ENCODE peak calls at places on chromosomes 11 and 22, in six cellular contexts. One of them, this sample, is unnamed.

GRCh38 chr22:25051073-25051472 is 98.6 kb downstream of the KIAA1671 start:
- DNase-seq in HS-5: no peak
- DNase-seq in Panc1: no peak
- DNase-seq in activated effector memory CD4-positive, alpha-beta T cell treated with Interleukin-2 at 50 U/mL for 16 hours: no peak
- DNase-seq in left kidney: no peak
- DNase-seq in Ammon's horn: no peak
- DNase-seq in this sample: peak

GRCh38 chr22:36577019-36577418 is 48.1 kb upstream of the EIF3D start:
- DNase-seq in HS-5: peak
- DNase-seq in Panc1: peak
- DNase-seq in activated effector memory CD4-positive, alpha-beta T cell treated with Interleukin-2 at 50 U/mL for 16 hours: no peak
- DNase-seq in left kidney: no peak
- DNase-seq in Ammon's horn: no peak
- DNase-seq in this sample: peak

GRCh38 chr11:116732740-116733385 is 39.9 kb downstream of the BUD13 start:
- DNase-seq in HS-5: peak
- DNase-seq in Panc1: peak
- DNase-seq in activated effector memory CD4-positive, alpha-beta T cell treated with Interleukin-2 at 50 U/mL for 16 hours: peak
- DNase-seq in left kidney: peak
- DNase-seq in Ammon's horn: peak
- DNase-seq in this sample: peak

GRCh38 chr11:17574799-17575144 is 27.7 kb downstream of the OTOG start:
- DNase-seq in HS-5: no peak
- DNase-seq in Panc1: no peak
- DNase-seq in activated effector memory CD4-positive, alpha-beta T cell treated with Interleukin-2 at 50 U/mL for 16 hours: no peak
- DNase-seq in left kidney: no peak
- DNase-seq in Ammon's horn: no peak
- DNase-seq in this sample: no peak

GRCh38 chr11:24196733-24197132 is 300.1 kb upstream of the LUZP2 start:
- DNase-seq in HS-5: no peak
- DNase-seq in Panc1: no peak
- DNase-seq in activated effector memory CD4-positive, alpha-beta T cell treated with Interleukin-2 at 50 U/mL for 16 hours: no peak
- DNase-seq in left kidney: no peak
- DNase-seq in Ammon's horn: no peak
- DNase-seq in this sample: no peak

GRCh38 chr22:38844661-38845367 is 986 bp upstream of the NPTXR start:
- DNase-seq in HS-5: no peak
- DNase-seq in Panc1: no peak
- DNase-seq in activated effector memory CD4-positive, alpha-beta T cell treated with Interleukin-2 at 50 U/mL for 16 hours: no peak
- DNase-seq in left kidney: no peak
- DNase-seq in Ammon's horn: no peak
- DNase-seq in this sample: no peak

GRCh38 chr22:49966041-49966715 is 5.6 kb downstream of the PIM3 start:
- DNase-seq in HS-5: no peak
- DNase-seq in Panc1: no peak
- DNase-seq in activated effector memory CD4-positive, alpha-beta T cell treated with Interleukin-2 at 50 U/mL for 16 hours: no peak
- DNase-seq in left kidney: no peak
- DNase-seq in Ammon's horn: peak
- DNase-seq in this sample: no peak

GRCh38 chr11:117127164-117127563 is 16.9 kb upstream of the PAFAH1B2 start:
- DNase-seq in HS-5: no peak
- DNase-seq in Panc1: no peak
- DNase-seq in activated effector memory CD4-positive, alpha-beta T cell treated with Interleukin-2 at 50 U/mL for 16 hours: no peak
- DNase-seq in left kidney: no peak
- DNase-seq in Ammon's horn: peak
- DNase-seq in this sample: no peak

GRCh38 chr22:29143848-29144785 is 61.6 kb upstream of the EMID1 start:
- DNase-seq in HS-5: no peak
- DNase-seq in Panc1: no peak
- DNase-seq in activated effector memory CD4-positive, alpha-beta T cell treated with Interleukin-2 at 50 U/mL for 16 hours: no peak
- DNase-seq in left kidney: peak
- DNase-seq in Ammon's horn: no peak
- DNase-seq in this sample: no peak

GRCh38 chr22:31612891-31613285 is 49.1 kb downstream of the PISD start:
- DNase-seq in HS-5: no peak
- DNase-seq in Panc1: no peak
- DNase-seq in activated effector memory CD4-positive, alpha-beta T cell treated with Interleukin-2 at 50 U/mL for 16 hours: no peak
- DNase-seq in left kidney: no peak
- DNase-seq in Ammon's horn: no peak
- DNase-seq in this sample: no peak

GRCh38 chr11:103125462-103125861 is 16.2 kb downstream of the DYNC2H1 start:
- DNase-seq in HS-5: no peak
- DNase-seq in Panc1: no peak
- DNase-seq in activated effector memory CD4-positive, alpha-beta T cell treated with Interleukin-2 at 50 U/mL for 16 hours: no peak
- DNase-seq in left kidney: no peak
- DNase-seq in Ammon's horn: no peak
- DNase-seq in this sample: no peak

GRCh38 chr11:2382927-2383822 is 6.1 kb downstream of the CD81 start:
- DNase-seq in HS-5: no peak
- DNase-seq in Panc1: no peak
- DNase-seq in activated effector memory CD4-positive, alpha-beta T cell treated with Interleukin-2 at 50 U/mL for 16 hours: no peak
- DNase-seq in left kidney: peak
- DNase-seq in Ammon's horn: peak
- DNase-seq in this sample: no peak

GRCh38 chr11:33674035-33674814 is 26.4 kb downstream of the C11orf91 start:
- DNase-seq in HS-5: no peak
- DNase-seq in Panc1: no peak
- DNase-seq in activated effector memory CD4-positive, alpha-beta T cell treated with Interleukin-2 at 50 U/mL for 16 hours: no peak
- DNase-seq in left kidney: no peak
- DNase-seq in Ammon's horn: no peak
- DNase-seq in this sample: no peak

GRCh38 chr11:61294717-61295595 is at the start of gene VWCE:
- DNase-seq in HS-5: no peak
- DNase-seq in Panc1: no peak
- DNase-seq in activated effector memory CD4-positive, alpha-beta T cell treated with Interleukin-2 at 50 U/mL for 16 hours: peak
- DNase-seq in left kidney: peak
- DNase-seq in Ammon's horn: peak
- DNase-seq in this sample: no peak

GRCh38 chr11:68354181-68354872 is 41.9 kb downstream of the LRP5 start:
- DNase-seq in HS-5: peak
- DNase-seq in Panc1: peak
- DNase-seq in activated effector memory CD4-positive, alpha-beta T cell treated with Interleukin-2 at 50 U/mL for 16 hours: no peak
- DNase-seq in left kidney: no peak
- DNase-seq in Ammon's horn: no peak
- DNase-seq in this sample: peak

GRCh38 chr11:65960824-65961266 is 689 bp upstream of the SART1 start:
- DNase-seq in HS-5: no peak
- DNase-seq in Panc1: no peak
- DNase-seq in activated effector memory CD4-positive, alpha-beta T cell treated with Interleukin-2 at 50 U/mL for 16 hours: no peak
- DNase-seq in left kidney: no peak
- DNase-seq in Ammon's horn: no peak
- DNase-seq in this sample: no peak

GRCh38 chr22:47177334-47177815 is 414.9 kb downstream of the TBC1D22A start:
- DNase-seq in HS-5: no peak
- DNase-seq in Panc1: no peak
- DNase-seq in activated effector memory CD4-positive, alpha-beta T cell treated with Interleukin-2 at 50 U/mL for 16 hours: no peak
- DNase-seq in left kidney: no peak
- DNase-seq in Ammon's horn: no peak
- DNase-seq in this sample: no peak

GRCh38 chr11:131889146-131889577 is 518.7 kb downstream of the NTM start:
- DNase-seq in HS-5: peak
- DNase-seq in Panc1: no peak
- DNase-seq in activated effector memory CD4-positive, alpha-beta T cell treated with Interleukin-2 at 50 U/mL for 16 hours: no peak
- DNase-seq in left kidney: peak
- DNase-seq in Ammon's horn: no peak
- DNase-seq in this sample: no peak

GRCh38 chr11:71425851-71426250 is 22.3 kb downstream of the DHCR7 start:
- DNase-seq in HS-5: no peak
- DNase-seq in Panc1: no peak
- DNase-seq in activated effector memory CD4-positive, alpha-beta T cell treated with Interleukin-2 at 50 U/mL for 16 hours: no peak
- DNase-seq in left kidney: no peak
- DNase-seq in Ammon's horn: no peak
- DNase-seq in this sample: no peak

GRCh38 chr22:25419247-25420113 is 145.0 kb upstream of the GRK3 start:
- DNase-seq in HS-5: no peak
- DNase-seq in Panc1: no peak
- DNase-seq in activated effector memory CD4-positive, alpha-beta T cell treated with Interleukin-2 at 50 U/mL for 16 hours: no peak
- DNase-seq in left kidney: peak
- DNase-seq in Ammon's horn: no peak
- DNase-seq in this sample: no peak

GRCh38 chr11:72721689-72722049 is 30.5 kb downstream of the ARAP1 start:
- DNase-seq in HS-5: no peak
- DNase-seq in Panc1: no peak
- DNase-seq in activated effector memory CD4-positive, alpha-beta T cell treated with Interleukin-2 at 50 U/mL for 16 hours: peak
- DNase-seq in left kidney: peak
- DNase-seq in Ammon's horn: no peak
- DNase-seq in this sample: no peak

GRCh38 chr22:48940266-48940987 is 887.2 kb downstream of the BRD1 start:
- DNase-seq in HS-5: no peak
- DNase-seq in Panc1: no peak
- DNase-seq in activated effector memory CD4-positive, alpha-beta T cell treated with Interleukin-2 at 50 U/mL for 16 hours: no peak
- DNase-seq in left kidney: no peak
- DNase-seq in Ammon's horn: no peak
- DNase-seq in this sample: no peak

GRCh38 chr22:38468761-38469305 is 937 bp downstream of the KDELR3 start:
- DNase-seq in HS-5: no peak
- DNase-seq in Panc1: no peak
- DNase-seq in activated effector memory CD4-positive, alpha-beta T cell treated with Interleukin-2 at 50 U/mL for 16 hours: no peak
- DNase-seq in left kidney: no peak
- DNase-seq in Ammon's horn: no peak
- DNase-seq in this sample: no peak

GRCh38 chr11:102007567-102008437 is 39.4 kb upstream of the CFAP300 start:
- DNase-seq in HS-5: peak
- DNase-seq in Panc1: peak
- DNase-seq in activated effector memory CD4-positive, alpha-beta T cell treated with Interleukin-2 at 50 U/mL for 16 hours: no peak
- DNase-seq in left kidney: peak
- DNase-seq in Ammon's horn: peak
- DNase-seq in this sample: peak

GRCh38 chr22:45928726-45929359 is 48.1 kb downstream of the WNT7B start:
- DNase-seq in HS-5: no peak
- DNase-seq in Panc1: no peak
- DNase-seq in activated effector memory CD4-positive, alpha-beta T cell treated with Interleukin-2 at 50 U/mL for 16 hours: no peak
- DNase-seq in left kidney: no peak
- DNase-seq in Ammon's horn: no peak
- DNase-seq in this sample: no peak

GRCh38 chr11:104759464-104759863 is 138.8 kb downstream of the CASP12 start:
- DNase-seq in HS-5: no peak
- DNase-seq in Panc1: no peak
- DNase-seq in activated effector memory CD4-positive, alpha-beta T cell treated with Interleukin-2 at 50 U/mL for 16 hours: no peak
- DNase-seq in left kidney: no peak
- DNase-seq in Ammon's horn: no peak
- DNase-seq in this sample: no peak

GRCh38 chr11:10872097-10872496 is 14.2 kb upstream of the ZBED5 start:
- DNase-seq in HS-5: no peak
- DNase-seq in Panc1: no peak
- DNase-seq in activated effector memory CD4-positive, alpha-beta T cell treated with Interleukin-2 at 50 U/mL for 16 hours: no peak
- DNase-seq in left kidney: no peak
- DNase-seq in Ammon's horn: no peak
- DNase-seq in this sample: no peak

GRCh38 chr11:66287256-66288137 is 1.4 kb downstream of the YIF1A start:
- DNase-seq in HS-5: no peak
- DNase-seq in Panc1: no peak
- DNase-seq in activated effector memory CD4-positive, alpha-beta T cell treated with Interleukin-2 at 50 U/mL for 16 hours: no peak
- DNase-seq in left kidney: no peak
- DNase-seq in Ammon's horn: no peak
- DNase-seq in this sample: no peak

GRCh38 chr22:49193901-49194465 is 633.7 kb downstream of the BRD1 start:
- DNase-seq in HS-5: no peak
- DNase-seq in Panc1: no peak
- DNase-seq in activated effector memory CD4-positive, alpha-beta T cell treated with Interleukin-2 at 50 U/mL for 16 hours: no peak
- DNase-seq in left kidney: no peak
- DNase-seq in Ammon's horn: no peak
- DNase-seq in this sample: no peak

GRCh38 chr22:27252282-27253049 is 549.1 kb downstream of the MN1 start:
- DNase-seq in HS-5: peak
- DNase-seq in Panc1: no peak
- DNase-seq in activated effector memory CD4-positive, alpha-beta T cell treated with Interleukin-2 at 50 U/mL for 16 hours: no peak
- DNase-seq in left kidney: no peak
- DNase-seq in Ammon's horn: no peak
- DNase-seq in this sample: no peak

This sample was measured in HCT116.